ENCODE peak calls at places on chromosomes 13 and 19, in nine cellular contexts. V, U, W, O, Q, R, A, T and M are unnamed samples.

GRCh38 chr13:30870049-30870884 is 35.8 kb upstream of the MEDAG start:
- DNase-seq in Q (peak), R (peak), V (peak), A (no peak), O (peak), U (no peak), T (no peak), W (no peak), M (peak)

GRCh38 chr19:18504886-18505610 is 16.8 kb downstream of the ELL start:
- DNase-seq in T (no peak), W (no peak), R (no peak), O (no peak), V (no peak), U (no peak), Q (no peak), A (no peak), M (no peak)

GRCh38 chr19:7507884-7508283 is 8.0 kb upstream of the ZNF358 start:
- DNase-seq in U (peak), A (peak), R (peak), T (no peak), Q (peak), O (peak), V (no peak), W (no peak), M (peak)

GRCh38 chr13:35785563-35786327 is 309.3 kb upstream of the MAB21L1 start:
- DNase-seq in R (no peak), W (no peak), T (peak), U (no peak), A (no peak), Q (no peak), O (no peak), V (no peak), M (peak)

GRCh38 chr13:40115456-40115855 is 460.0 kb downstream of the COG6 start:
- DNase-seq in O (no peak), A (no peak), T (no peak), Q (no peak), U (no peak), W (no peak), V (no peak), R (no peak), M (no peak)

GRCh38 chr13:106095919-106096318 is 439.5 kb downstream of the EFNB2 start:
- DNase-seq in V (no peak), T (no peak), A (no peak), U (no peak), R (no peak), W (no peak), O (no peak), Q (no peak), M (no peak)

GRCh38 chr13:28532226-28533048 is 37.5 kb upstream of the FLT1 start:
- DNase-seq in V (no peak), O (peak), Q (no peak), U (peak), T (no peak), R (peak), W (peak), A (peak), M (peak)

GRCh38 chr13:41563501-41564001 is 106.2 kb downstream of the RGCC start:
- DNase-seq in T (no peak), V (no peak), A (no peak), R (peak), U (no peak), O (no peak), Q (peak), W (no peak), M (no peak)

GRCh38 chr19:44284968-44285367 is 19.9 kb downstream of the ZNF235 start:
- DNase-seq in W (no peak), O (no peak), V (no peak), Q (no peak), T (no peak), R (no peak), A (no peak), U (no peak), M (no peak)

GRCh38 chr13:70432276-70432805 is 324.1 kb upstream of the KLHL1 start:
- DNase-seq in O (no peak), R (no peak), W (no peak), U (no peak), T (no peak), V (no peak), A (no peak), Q (no peak), M (no peak)

GRCh38 chr13:85241045-85241444 is 558.2 kb downstream of the SLITRK6 start:
- DNase-seq in O (no peak), W (no peak), U (no peak), T (no peak), A (no peak), R (no peak), Q (no peak), V (no peak), M (no peak)

GRCh38 chr13:32068255-32068654 is 36.7 kb downstream of the FRY start:
- DNase-seq in A (no peak), U (no peak), R (no peak), T (no peak), O (no peak), Q (no peak), W (no peak), V (no peak), M (no peak)

GRCh38 chr19:5893907-5894703 is 9.5 kb downstream of the NDUFA11 start:
- DNase-seq in U (no peak), R (peak), V (no peak), O (peak), Q (no peak), W (no peak), A (no peak), T (peak), M (no peak)

GRCh38 chr13:97879646-97880297 is 73.7 kb upstream of the IPO5 start:
- DNase-seq in T (no peak), A (no peak), O (no peak), U (no peak), Q (no peak), V (peak), R (peak), W (no peak), M (no peak)

GRCh38 chr19:35044317-35045117 is 3.0 kb downstream of the HPN start:
- DNase-seq in O (peak), T (peak), Q (peak), U (peak), A (no peak), R (no peak), V (no peak), W (peak), M (peak)

GRCh38 chr19:4664642-4665041 is 5.5 kb downstream of the MYDGF start:
- DNase-seq in R (no peak), U (no peak), V (no peak), W (no peak), Q (no peak), T (no peak), O (no peak), A (no peak), M (no peak)

GRCh38 chr19:21922276-21922675 is 86.3 kb upstream of the ZNF43 start:
- DNase-seq in R (no peak), Q (no peak), A (no peak), O (no peak), T (no peak), V (no peak), W (no peak), U (no peak), M (no peak)

GRCh38 chr19:9705836-9706235 is 30.9 kb upstream of the ZNF562 start:
- DNase-seq in Q (no peak), V (no peak), U (no peak), W (no peak), A (no peak), R (no peak), O (no peak), T (no peak), M (no peak)

GRCh38 chr19:38070573-38070972 is 153.4 kb downstream of the DPF1 start:
- DNase-seq in W (no peak), Q (peak), T (no peak), R (peak), A (no peak), V (peak), O (no peak), U (no peak), M (no peak)

GRCh38 chr19:10503002-10503789 is at the start of gene KEAP1:
- DNase-seq in O (peak), U (peak), Q (peak), A (peak), R (peak), W (no peak), V (no peak), T (peak), M (peak)

GRCh38 chr19:46015080-46015960 is 7.5 kb downstream of the PGLYRP1 start:
- DNase-seq in Q (peak), W (peak), A (peak), V (no peak), U (peak), R (peak), O (peak), T (peak), M (peak)

GRCh38 chr13:25232937-25233515 is 54.3 kb downstream of the MTMR6 start:
- DNase-seq in R (peak), W (no peak), Q (peak), A (no peak), O (no peak), U (no peak), V (no peak), T (peak), M (peak)

GRCh38 chr13:47886314-47886713 is 114.8 kb downstream of the SUCLA2 start:
- DNase-seq in A (no peak), T (no peak), U (no peak), O (no peak), W (no peak), V (no peak), Q (no peak), R (no peak), M (no peak)

GRCh38 chr13:25973576-25973975 is 78.2 kb downstream of the SHISA2 start:
- DNase-seq in O (no peak), U (peak), T (peak), Q (no peak), W (no peak), A (no peak), V (no peak), R (no peak), M (no peak)

GRCh38 chr13:94505730-94506129 is 26.2 kb upstream of the DCT start:
- DNase-seq in Q (no peak), U (no peak), T (no peak), A (no peak), W (no peak), O (no peak), R (no peak), V (no peak), M (no peak)

GRCh38 chr19:50427997-50428425 is 4.7 kb upstream of the MYBPC2 start:
- DNase-seq in U (peak), O (peak), W (peak), A (peak), R (peak), T (peak), Q (no peak), V (peak), M (peak)

GRCh38 chr13:95083758-95084157 is 217.5 kb downstream of the ABCC4 start:
- DNase-seq in T (no peak), V (peak), Q (no peak), U (no peak), O (no peak), R (no peak), A (no peak), W (no peak), M (no peak)

GRCh38 chr19:17747205-17748098 is 3.8 kb upstream of the FCHO1 start:
- DNase-seq in R (peak), T (peak), W (peak), Q (peak), A (peak), U (peak), V (peak), O (peak), M (peak)